ENCODE peak calls at places on chromosomes 5 and 9, in seven cellular contexts. One of them, this sample, is unnamed.

GRCh38 chr9:98962181-98962560 is 18.5 kb downstream of the COL15A1 start:
- DNase-seq in HCT116: no peak
- DNase-seq in prostate gland: no peak
- DNase-seq in cardiac muscle cell: no peak
- DNase-seq in stomach: no peak
- DNase-seq in aorta: no peak
- DNase-seq in brain microvascular endothelial cell: no peak
- DNase-seq in this sample: no peak

GRCh38 chr5:175682664-175683063 is 24.8 kb downstream of the HRH2 start:
- DNase-seq in HCT116: no peak
- DNase-seq in prostate gland: no peak
- DNase-seq in cardiac muscle cell: no peak
- DNase-seq in stomach: no peak
- DNase-seq in aorta: peak; percentile 26
- DNase-seq in brain microvascular endothelial cell: no peak
- DNase-seq in this sample: no peak

GRCh38 chr9:132864691-132865090 is 13.4 kb downstream of the AK8 start:
- DNase-seq in HCT116: no peak
- DNase-seq in prostate gland: peak; percentile 24
- DNase-seq in cardiac muscle cell: no peak
- DNase-seq in stomach: no peak
- DNase-seq in aorta: no peak
- DNase-seq in brain microvascular endothelial cell: no peak
- DNase-seq in this sample: no peak

GRCh38 chr5:149079883-149080282 is 17.0 kb upstream of the SH3TC2 start:
- DNase-seq in HCT116: no peak
- DNase-seq in prostate gland: no peak
- DNase-seq in cardiac muscle cell: no peak
- DNase-seq in stomach: no peak
- DNase-seq in aorta: no peak
- DNase-seq in brain microvascular endothelial cell: no peak
- DNase-seq in this sample: no peak

GRCh38 chr9:95379630-95380029 is 62.1 kb upstream of the FANCC start:
- DNase-seq in HCT116: no peak
- DNase-seq in prostate gland: no peak
- DNase-seq in cardiac muscle cell: no peak
- DNase-seq in stomach: no peak
- DNase-seq in aorta: no peak
- DNase-seq in brain microvascular endothelial cell: no peak
- DNase-seq in this sample: no peak

GRCh38 chr5:171573021-171573420 is 153.6 kb downstream of the FGF18 start:
- DNase-seq in HCT116: no peak
- DNase-seq in prostate gland: no peak
- DNase-seq in cardiac muscle cell: no peak
- DNase-seq in stomach: no peak
- DNase-seq in aorta: no peak
- DNase-seq in brain microvascular endothelial cell: no peak
- DNase-seq in this sample: no peak

GRCh38 chr5:149410721-149411432 is 31.8 kb upstream of the IL17B start:
- DNase-seq in HCT116: no peak
- DNase-seq in prostate gland: no peak
- DNase-seq in cardiac muscle cell: peak; percentile 60
- DNase-seq in stomach: no peak
- DNase-seq in aorta: peak; percentile 57
- DNase-seq in brain microvascular endothelial cell: no peak
- DNase-seq in this sample: no peak

GRCh38 chr9:134275379-134275778 is 50.9 kb upstream of the RXRA start:
- DNase-seq in HCT116: no peak
- DNase-seq in prostate gland: no peak
- DNase-seq in cardiac muscle cell: no peak
- DNase-seq in stomach: no peak
- DNase-seq in aorta: no peak
- DNase-seq in brain microvascular endothelial cell: no peak
- DNase-seq in this sample: no peak

GRCh38 chr9:99075246-99075912 is 29.5 kb upstream of the TGFBR1 start:
- DNase-seq in HCT116: no peak
- DNase-seq in prostate gland: no peak
- DNase-seq in cardiac muscle cell: peak; percentile 41
- DNase-seq in stomach: no peak
- DNase-seq in aorta: no peak
- DNase-seq in brain microvascular endothelial cell: peak; percentile 76
- DNase-seq in this sample: no peak

GRCh38 chr9:133127340-133127981 is 6.4 kb upstream of the RALGDS start:
- DNase-seq in HCT116: peak; percentile 50
- DNase-seq in prostate gland: peak; percentile 62
- DNase-seq in cardiac muscle cell: no peak
- DNase-seq in stomach: peak; percentile 84
- DNase-seq in aorta: no peak
- DNase-seq in brain microvascular endothelial cell: no peak
- DNase-seq in this sample: no peak

GRCh38 chr9:19023078-19023477 is 9.9 kb downstream of the SAXO1 start:
- DNase-seq in HCT116: no peak
- DNase-seq in prostate gland: no peak
- DNase-seq in cardiac muscle cell: no peak
- DNase-seq in stomach: no peak
- DNase-seq in aorta: no peak
- DNase-seq in brain microvascular endothelial cell: no peak
- DNase-seq in this sample: no peak

GRCh38 chr9:113756476-113757198 is 119.5 kb upstream of the ZNF618 start:
- DNase-seq in HCT116: no peak
- DNase-seq in prostate gland: no peak
- DNase-seq in cardiac muscle cell: peak; percentile 15
- DNase-seq in stomach: no peak
- DNase-seq in aorta: no peak
- DNase-seq in brain microvascular endothelial cell: no peak
- DNase-seq in this sample: no peak

GRCh38 chr5:150644058-150644457 is 3.6 kb downstream of the SYNPO start:
- DNase-seq in HCT116: no peak
- DNase-seq in prostate gland: no peak
- DNase-seq in cardiac muscle cell: no peak
- DNase-seq in stomach: no peak
- DNase-seq in aorta: peak; percentile 8
- DNase-seq in brain microvascular endothelial cell: no peak
- DNase-seq in this sample: no peak

GRCh38 chr9:134040831-134041648 is 15.8 kb downstream of the BRD3OS start:
- DNase-seq in HCT116: no peak
- DNase-seq in prostate gland: no peak
- DNase-seq in cardiac muscle cell: no peak
- DNase-seq in stomach: peak; percentile 55
- DNase-seq in aorta: peak; percentile 40
- DNase-seq in brain microvascular endothelial cell: no peak
- DNase-seq in this sample: no peak

GRCh38 chr9:93675336-93676150 is 99.2 kb downstream of the PHF2 start:
- DNase-seq in HCT116: no peak
- DNase-seq in prostate gland: no peak
- DNase-seq in cardiac muscle cell: no peak
- DNase-seq in stomach: peak; percentile 22
- DNase-seq in aorta: peak; percentile 44
- DNase-seq in brain microvascular endothelial cell: no peak
- DNase-seq in this sample: no peak

GRCh38 chr5:149271717-149272558 is at the start of gene AFAP1L1:
- DNase-seq in HCT116: peak; percentile 23
- DNase-seq in prostate gland: peak; percentile 29
- DNase-seq in cardiac muscle cell: peak; percentile 53
- DNase-seq in stomach: peak; percentile 29
- DNase-seq in aorta: peak; percentile 66
- DNase-seq in brain microvascular endothelial cell: no peak
- DNase-seq in this sample: no peak

GRCh38 chr5:178793156-178793555 is 62.7 kb upstream of the ZNF354A start:
- DNase-seq in HCT116: peak; percentile 16
- DNase-seq in prostate gland: peak; percentile 34
- DNase-seq in cardiac muscle cell: no peak
- DNase-seq in stomach: peak; percentile 52
- DNase-seq in aorta: no peak
- DNase-seq in brain microvascular endothelial cell: no peak
- DNase-seq in this sample: no peak

GRCh38 chr5:141245250-141245717 is at the start of gene PCDHB15:
- DNase-seq in HCT116: no peak
- DNase-seq in prostate gland: no peak
- DNase-seq in cardiac muscle cell: peak; percentile 2
- DNase-seq in stomach: no peak
- DNase-seq in aorta: no peak
- DNase-seq in brain microvascular endothelial cell: no peak
- DNase-seq in this sample: no peak

GRCh38 chr9:121744002-121744686 is 92.7 kb downstream of the DAB2IP start:
- DNase-seq in HCT116: no peak
- DNase-seq in prostate gland: peak; percentile 81
- DNase-seq in cardiac muscle cell: peak; percentile 35
- DNase-seq in stomach: peak; percentile 73
- DNase-seq in aorta: no peak
- DNase-seq in brain microvascular endothelial cell: peak; percentile 34
- DNase-seq in this sample: no peak

GRCh38 chr9:89452561-89452960 is 45.4 kb downstream of the SEMA4D start:
- DNase-seq in HCT116: no peak
- DNase-seq in prostate gland: no peak
- DNase-seq in cardiac muscle cell: no peak
- DNase-seq in stomach: no peak
- DNase-seq in aorta: no peak
- DNase-seq in brain microvascular endothelial cell: no peak
- DNase-seq in this sample: no peak

GRCh38 chr5:116484645-116485044 is 90.0 kb downstream of the SEMA6A start:
- DNase-seq in HCT116: no peak
- DNase-seq in prostate gland: no peak
- DNase-seq in cardiac muscle cell: no peak
- DNase-seq in stomach: no peak
- DNase-seq in aorta: no peak
- DNase-seq in brain microvascular endothelial cell: no peak
- DNase-seq in this sample: no peak

GRCh38 chr5:135240283-135240633 is 158.8 kb downstream of the MACROH2A1 start:
- DNase-seq in HCT116: no peak
- DNase-seq in prostate gland: no peak
- DNase-seq in cardiac muscle cell: no peak
- DNase-seq in stomach: peak; percentile 15
- DNase-seq in aorta: peak; percentile 14
- DNase-seq in brain microvascular endothelial cell: no peak
- DNase-seq in this sample: no peak

GRCh38 chr9:113823421-113823820 is 52.7 kb upstream of the ZNF618 start:
- DNase-seq in HCT116: no peak
- DNase-seq in prostate gland: no peak
- DNase-seq in cardiac muscle cell: no peak
- DNase-seq in stomach: no peak
- DNase-seq in aorta: no peak
- DNase-seq in brain microvascular endothelial cell: peak; percentile 11
- DNase-seq in this sample: no peak

GRCh38 chr9:19145881-19146280 is 18.6 kb upstream of the PLIN2 start:
- DNase-seq in HCT116: no peak
- DNase-seq in prostate gland: no peak
- DNase-seq in cardiac muscle cell: no peak
- DNase-seq in stomach: no peak
- DNase-seq in aorta: no peak
- DNase-seq in brain microvascular endothelial cell: no peak
- DNase-seq in this sample: no peak

GRCh38 chr5:124754206-124754927 is 7.9 kb upstream of the ZNF608 start:
- DNase-seq in HCT116: no peak
- DNase-seq in prostate gland: no peak
- DNase-seq in cardiac muscle cell: peak; percentile 32
- DNase-seq in stomach: no peak
- DNase-seq in aorta: no peak
- DNase-seq in brain microvascular endothelial cell: no peak
- DNase-seq in this sample: no peak
- H3K4me3 ChIP-seq in HCT116: no peak overlapping the region
- H3K4me3 ChIP-seq in prostate gland: no peak overlapping the region
- H3K4me3 ChIP-seq in cardiac muscle cell: no peak overlapping the region
- H3K4me3 ChIP-seq in stomach: no peak overlapping the region
- H3K4me3 ChIP-seq in aorta: no peak overlapping the region
- H3K4me3 ChIP-seq in brain microvascular endothelial cell: no peak overlapping the region
- H3K4me3 ChIP-seq in this sample: no peak overlapping the region

DNA sequence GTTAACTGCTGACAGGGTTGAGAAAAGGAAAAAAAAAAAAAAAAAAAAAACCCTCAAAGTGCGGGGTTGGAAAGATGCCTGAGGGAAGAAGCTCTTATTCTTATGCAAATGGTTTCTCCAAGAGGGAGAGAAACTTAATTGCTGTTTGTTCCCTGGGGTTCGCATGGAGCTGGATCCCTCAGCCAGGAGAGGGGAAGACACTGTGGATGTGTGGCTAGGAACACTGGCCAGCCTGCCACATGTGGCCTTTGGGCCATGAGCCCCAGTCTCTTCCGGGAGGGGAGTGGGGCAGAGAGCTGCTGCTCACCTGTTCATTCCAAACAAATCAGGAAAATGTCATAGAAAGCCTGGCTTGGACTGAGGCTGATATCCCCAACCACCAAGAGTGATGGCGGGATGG is 9.4 kb upstream of the SCGB3A2 start:
- DNase-seq in HCT116: no peak
- DNase-seq in prostate gland: no peak
- DNase-seq in cardiac muscle cell: no peak
- DNase-seq in stomach: no peak
- DNase-seq in aorta: no peak
- DNase-seq in brain microvascular endothelial cell: no peak
- DNase-seq in this sample: no peak
- H3K4me3 ChIP-seq in HCT116: no peak overlapping the region
- H3K4me3 ChIP-seq in prostate gland: no peak overlapping the region
- H3K4me3 ChIP-seq in cardiac muscle cell: no peak overlapping the region
- H3K4me3 ChIP-seq in stomach: no peak overlapping the region
- H3K4me3 ChIP-seq in aorta: no peak overlapping the region
- H3K4me3 ChIP-seq in brain microvascular endothelial cell: no peak overlapping the region
- H3K4me3 ChIP-seq in this sample: no peak overlapping the region

GRCh38 chr5:1111727-1112289 is at the start of gene SLC12A7:
- DNase-seq in HCT116: no peak
- DNase-seq in prostate gland: peak; percentile 74
- DNase-seq in cardiac muscle cell: peak; percentile 42
- DNase-seq in stomach: peak; percentile 81
- DNase-seq in aorta: no peak
- DNase-seq in brain microvascular endothelial cell: no peak
- DNase-seq in this sample: no peak
- H3K4me3 ChIP-seq in HCT116: peak within 1 kb of the TSS; percentile 77
- H3K4me3 ChIP-seq in prostate gland: peak within 1 kb of the TSS; percentile 98
- H3K4me3 ChIP-seq in cardiac muscle cell: peak within 1 kb of the TSS; percentile 91
- H3K4me3 ChIP-seq in stomach: peak within 1 kb of the TSS; percentile 82
- H3K4me3 ChIP-seq in aorta: peak within 1 kb of the TSS; percentile 82
- H3K4me3 ChIP-seq in brain microvascular endothelial cell: peak within 1 kb of the TSS; percentile 45
- H3K4me3 ChIP-seq in this sample: peak within 1 kb of the TSS; percentile 83

DNA sequence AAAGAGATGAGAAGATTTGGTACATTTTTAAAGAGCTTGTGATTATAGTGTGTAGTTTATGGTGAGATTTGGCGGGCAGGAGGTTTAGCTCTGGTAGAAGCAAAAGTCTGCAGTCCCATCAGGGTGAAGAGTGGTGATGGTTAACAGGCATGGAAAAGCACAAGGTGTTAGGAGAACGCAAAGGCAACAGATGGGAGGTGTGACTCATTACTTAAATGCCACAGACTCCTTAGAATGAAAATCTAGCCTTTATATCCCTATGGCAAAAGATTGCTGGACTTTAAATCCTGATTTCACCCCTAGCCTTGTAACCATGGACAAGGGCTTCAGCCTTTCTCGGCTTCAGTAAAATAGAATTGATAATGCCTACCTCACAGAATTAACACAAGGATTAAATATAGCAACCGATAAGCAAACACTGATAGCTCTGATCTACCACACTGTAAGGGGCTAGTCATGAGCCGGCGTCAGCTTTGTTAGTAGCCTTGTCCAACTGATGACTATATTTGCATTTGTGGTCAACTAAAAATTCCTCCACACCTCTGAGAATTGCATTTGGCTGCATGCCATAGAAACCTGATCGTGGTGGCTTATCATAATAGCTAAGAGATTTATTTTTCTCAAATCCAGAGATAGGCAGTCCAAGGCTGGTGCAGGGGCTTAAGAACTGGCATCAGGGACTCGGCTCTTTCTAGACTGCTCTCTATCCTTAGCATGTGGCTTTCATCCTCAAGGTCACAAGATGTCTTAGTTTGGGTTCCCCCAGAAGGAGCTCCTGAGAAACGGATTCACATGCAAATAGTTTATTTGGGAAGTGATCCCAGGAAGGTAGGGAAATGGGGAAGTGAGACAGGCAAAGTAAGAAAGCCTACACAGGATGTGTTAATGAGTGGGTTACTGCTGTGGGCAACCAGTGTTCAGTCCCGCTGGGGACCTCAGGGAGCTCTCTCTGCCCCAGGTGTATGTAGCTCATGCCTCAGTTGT is 19.6 kb downstream of the MFAP3 start:
- DNase-seq in HCT116: peak; percentile 52
- DNase-seq in prostate gland: no peak
- DNase-seq in cardiac muscle cell: peak; percentile 57
- DNase-seq in stomach: peak; percentile 75
- DNase-seq in aorta: no peak
- DNase-seq in brain microvascular endothelial cell: peak; percentile 41
- DNase-seq in this sample: no peak
- H3K4me3 ChIP-seq in HCT116: no peak overlapping the region
- H3K4me3 ChIP-seq in prostate gland: no peak overlapping the region
- H3K4me3 ChIP-seq in cardiac muscle cell: no peak overlapping the region
- H3K4me3 ChIP-seq in stomach: no peak overlapping the region
- H3K4me3 ChIP-seq in aorta: no peak overlapping the region
- H3K4me3 ChIP-seq in brain microvascular endothelial cell: no peak overlapping the region
- H3K4me3 ChIP-seq in this sample: no peak overlapping the region